ENCODE peak calls at places on chromosomes 1 and 21, in eight cellular contexts. O is HCT116, G is GM23338, Q is A673, F is astrocyte, R is PC-9, N is neural progenitor cell, I is PC-3. W is an unnamed sample. For H3K27me3, the result is how much of the 10 kb centered on the place peaks cover.

GRCh38 chr21:44427241-44428120 is 27.8 kb upstream of the LRRC3 start:
- DNase-seq in O (no peak), G (no peak), Q (no peak), F (no peak), R (no peak), N (no peak), I (no peak), W (no peak)

GRCh38 chr1:66278260-66279046 is 255.5 kb upstream of the SGIP1 start:
- DNase-seq in O (no peak), G (peak), Q (no peak), F (no peak), R (no peak), N (no peak), I (no peak), W (no peak)

GRCh38 chr1:1543706-1544099 is 3.3 kb upstream of the TMEM240 start:
- DNase-seq in O (no peak), G (no peak), Q (no peak), F (no peak), R (no peak), N (no peak), I (no peak), W (no peak)

GRCh38 chr1:58755468-58755872 is 28.4 kb downstream of the JUN start:
- DNase-seq in O (peak), G (no peak), Q (peak), F (peak), R (peak), N (no peak), I (peak), W (peak)

GRCh38 chr1:154198756-154199562 is 7.1 kb upstream of the TPM3 start:
- DNase-seq in O (no peak), G (peak), Q (peak), F (peak), R (no peak), N (peak), I (peak), W (peak)

GRCh38 chr1:37465596-37466517 is 8.5 kb upstream of the ZC3H12A start:
- DNase-seq in O (no peak), G (no peak), Q (no peak), F (peak), R (no peak), N (no peak), I (no peak), W (no peak)

GRCh38 chr1:155044812-155045690 is 6.1 kb upstream of the ADAM15 start:
- DNase-seq in O (no peak), G (peak), Q (peak), F (peak), R (peak), N (peak), I (peak), W (peak)

GRCh38 chr1:107535091-107535490 is 394.3 kb downstream of the NTNG1 start:
- DNase-seq in O (no peak), G (no peak), Q (no peak), F (no peak), R (no peak), N (no peak), I (no peak), W (no peak)

GRCh38 chr1:197388801-197389200 is 120.7 kb downstream of the CRB1 start:
- DNase-seq in O (no peak), G (no peak), Q (no peak), F (peak), R (no peak), N (no peak), I (no peak), W (no peak)

GRCh38 chr1:19666139-19666465 is 1.4 kb downstream of the HTR6 start:
- DNase-seq in O (no peak), G (no peak), Q (no peak), F (no peak), R (no peak), N (no peak), I (no peak), W (no peak)

GRCh38 chr21:15221799-15222386 is 157.1 kb upstream of the NRIP1 start:
- DNase-seq in O (peak), G (peak), Q (no peak), F (peak), R (peak), N (peak), I (peak), W (peak)

GRCh38 chr1:102434421-102434820 is 437.7 kb upstream of the OLFM3 start:
- DNase-seq in O (peak), G (peak), Q (peak), F (no peak), R (no peak), N (peak), I (peak), W (peak)

GRCh38 chr1:1397839-1398523 is 1.2 kb downstream of the CCNL2 start:
- DNase-seq in O (no peak), G (no peak), Q (no peak), F (peak), R (no peak), N (no peak), I (peak), W (peak)

GRCh38 chr1:55632058-55632457 is 416.9 kb upstream of the USP24 start:
- DNase-seq in O (no peak), G (no peak), Q (no peak), F (peak), R (no peak), N (no peak), I (peak), W (peak)

GRCh38 chr1:206914138-206914537 is 7.6 kb downstream of the FCMR start:
- DNase-seq in O (no peak), G (no peak), Q (no peak), F (no peak), R (no peak), N (no peak), I (no peak), W (no peak)
- H3K27me3 ChIP-seq in O (under half), G (under half), Q (under half), F (under half), R (under half), N (under half), I (under half), W (under half)

GRCh38 chr1:24324903-24325302 is 5.7 kb downstream of the GRHL3 start:
- DNase-seq in O (no peak), G (no peak), Q (no peak), F (no peak), R (no peak), N (no peak), I (no peak), W (no peak)

GRCh38 chr1:24323281-24323680 is 4.1 kb downstream of the GRHL3 start:
- DNase-seq in O (no peak), G (no peak), Q (no peak), F (no peak), R (no peak), N (no peak), I (peak), W (peak)

GRCh38 chr1:24321150-24321549 is 2.0 kb downstream of the GRHL3 start:
- DNase-seq in O (no peak), G (no peak), Q (no peak), F (no peak), R (no peak), N (no peak), I (no peak), W (peak)

GRCh38 chr1:24321712-24322635 is 2.8 kb downstream of the GRHL3 start:
- DNase-seq in O (peak), G (peak), Q (peak), F (peak), R (peak), N (peak), I (peak), W (peak)

GRCh38 chr1:24322636-24323177 is 3.5 kb downstream of the GRHL3 start:
- DNase-seq in O (no peak), G (no peak), Q (no peak), F (peak), R (no peak), N (no peak), I (no peak), W (no peak)
- TF ChIP-seq EZH2 in O (no peak), G (no peak), Q (no peak), F (peak), R (no peak), N (no peak), I (no peak), W (no peak)

DNA sequence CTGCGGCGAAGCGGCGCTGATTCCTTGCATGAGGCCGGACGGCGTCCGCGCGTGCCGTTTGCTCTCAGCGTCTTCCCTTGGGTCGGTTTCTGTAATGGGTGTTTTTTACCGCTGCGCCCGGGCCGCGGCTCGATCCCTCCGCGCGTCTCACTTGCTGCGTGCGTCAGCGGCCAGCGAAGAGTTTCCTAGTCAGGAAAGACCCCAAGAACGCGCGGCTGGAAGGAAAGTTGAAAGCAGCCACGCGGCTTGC is 159.9 kb downstream of the RUNX1 start:
- DNase-seq in O (no peak), G (peak), Q (peak), F (peak), R (peak), N (no peak), I (peak), W (peak)
- H3K27me3 ChIP-seq in O (under half), G (half or more), Q (half or more), F (under half), R (under half), N (half or more), I (under half), W (under half)

DNA sequence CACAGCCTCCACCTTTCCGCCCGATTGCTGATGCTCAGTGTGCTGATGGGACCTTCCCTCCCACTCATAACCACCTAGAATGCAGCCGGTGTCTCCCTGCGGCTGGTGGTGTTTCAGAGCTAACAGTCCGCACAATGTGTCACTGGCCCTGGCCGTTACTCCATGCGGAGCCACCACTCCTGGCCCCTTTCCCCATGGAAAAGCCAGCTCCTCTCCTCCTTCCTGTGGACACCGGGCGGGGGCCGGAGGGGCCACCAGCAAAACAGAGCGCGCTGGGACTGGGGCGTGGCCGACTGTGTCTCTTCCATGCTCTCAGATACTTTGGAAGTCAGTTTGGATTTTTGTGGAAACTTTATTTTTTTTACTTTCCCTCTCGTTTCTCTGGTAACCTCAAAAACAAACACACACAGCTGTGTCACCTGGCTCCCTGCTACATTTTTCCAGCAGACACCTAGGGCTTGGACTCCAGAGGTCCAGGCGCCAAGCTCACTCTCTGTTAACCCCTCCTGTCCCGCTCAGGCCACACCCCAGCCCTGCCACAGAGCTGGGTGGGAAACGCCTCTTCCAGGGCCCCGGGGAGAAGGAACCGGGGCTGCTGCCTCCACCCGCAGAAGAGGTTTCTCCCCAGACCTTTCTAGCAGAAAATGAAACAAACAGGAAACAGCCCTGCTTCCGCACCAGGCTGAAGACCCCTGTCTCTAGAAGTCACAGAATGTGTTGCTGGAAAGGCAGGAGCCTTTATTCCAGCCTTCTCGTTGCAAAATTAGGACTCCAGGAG is 32.5 kb upstream of the COL6A2 start:
- DNase-seq in O (no peak), G (no peak), Q (no peak), F (peak), R (no peak), N (no peak), I (peak), W (no peak)
- TF ChIP-seq EZH2 in O (no peak), G (no peak), Q (no peak), F (no peak), R (no peak), N (no peak), I (no peak), W (no peak)

GRCh38 chr1:11342677-11343076 is 69.7 kb downstream of the UBIAD1 start:
- DNase-seq in O (no peak), G (no peak), Q (peak), F (no peak), R (no peak), N (peak), I (no peak), W (no peak)
- H3K27me3 ChIP-seq in O (under half), G (under half), Q (under half), F (under half), R (under half), N (under half), I (under half), W (under half)

GRCh38 chr1:160471253-160471652 is 51.8 kb downstream of the SLAMF6 start:
- DNase-seq in O (no peak), G (no peak), Q (no peak), F (no peak), R (no peak), N (no peak), I (no peak), W (no peak)

GRCh38 chr1:160465123-160465522 is 57.9 kb downstream of the SLAMF6 start:
- DNase-seq in O (no peak), G (no peak), Q (peak), F (no peak), R (no peak), N (no peak), I (no peak), W (no peak)

GRCh38 chr1:160472112-160472511 is 50.9 kb downstream of the SLAMF6 start:
- DNase-seq in O (no peak), G (no peak), Q (no peak), F (no peak), R (no peak), N (no peak), I (no peak), W (no peak)

DNA sequence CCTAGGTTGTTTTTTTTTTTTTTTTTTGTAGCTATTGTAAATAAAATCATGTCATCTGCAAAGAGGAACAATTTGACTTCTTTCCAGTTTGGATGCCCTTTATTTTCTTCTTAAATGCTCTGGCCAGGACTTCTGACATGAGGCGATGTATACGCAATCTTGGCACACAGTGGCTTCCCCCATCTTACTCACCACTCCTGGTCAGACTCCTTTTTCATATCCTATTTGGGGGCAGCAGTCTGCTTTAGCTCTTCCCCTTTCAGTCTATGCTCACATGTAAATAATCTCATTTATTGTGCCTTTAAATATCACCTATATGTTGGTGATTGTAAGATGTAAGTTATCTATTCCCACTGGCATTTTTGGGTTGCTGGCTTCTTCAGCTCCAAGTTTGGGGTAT is 56.1 kb downstream of the SLAMF6 start:
- DNase-seq in O (no peak), G (no peak), Q (no peak), F (no peak), R (no peak), N (no peak), I (no peak), W (no peak)
- TF ChIP-seq EZH2 in O (no peak), G (no peak), Q (no peak), F (no peak), R (no peak), N (no peak), I (no peak), W (no peak)

DNA sequence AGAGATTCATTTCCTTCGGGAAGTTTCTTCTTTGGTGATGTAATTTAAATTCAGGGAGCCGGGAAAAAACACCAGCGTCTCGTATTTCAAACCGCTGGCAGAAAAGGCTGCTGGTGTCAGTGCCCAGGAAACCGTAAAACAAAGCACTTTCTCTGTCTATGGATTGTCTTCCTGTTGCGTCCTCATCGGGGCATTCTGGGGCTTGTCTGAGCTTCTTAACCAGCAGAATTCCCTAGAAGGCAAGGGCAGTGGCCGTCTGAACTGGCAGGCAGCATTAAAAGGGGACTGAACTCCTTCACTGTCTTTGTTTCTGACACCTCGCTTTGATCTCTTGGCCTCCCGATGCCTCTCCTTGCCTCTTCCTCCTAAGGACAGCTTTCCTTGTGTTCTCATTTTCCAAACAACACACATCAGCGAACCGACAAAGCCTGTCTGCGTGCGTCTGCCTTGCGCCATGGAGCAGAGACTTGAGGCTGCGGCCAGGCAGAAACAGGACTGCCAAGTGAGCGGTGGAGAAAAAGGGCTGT is 391.6 kb upstream of the VAMP3 start:
- DNase-seq in O (no peak), G (peak), Q (peak), F (peak), R (no peak), N (peak), I (peak), W (peak)
- H3K27me3 ChIP-seq in O (under half), G (under half), Q (under half), F (under half), R (half or more), N (under half), I (under half), W (under half)

W was measured in mammary epithelial cell.